ENCODE peak calls at places on chromosomes 7 and 10, in six cellular contexts. Y, P, F, Z, I and D are unnamed samples.

GRCh38 chr10:29646238-29646902 is 11.6 kb upstream of the SVIL start:
- DNase-seq in Y (peak; percentile 87), P (peak; percentile 73), F (no peak), Z (peak; percentile 57), I (peak; percentile 68), D (no peak)

GRCh38 chr7:44706788-44707557 is 41.7 kb upstream of the ZMIZ2 start:
- DNase-seq in Y (no peak), P (no peak), F (no peak), Z (no peak), I (no peak), D (no peak)

GRCh38 chr7:21869785-21870402 is 75.8 kb downstream of the CDCA7L start:
- DNase-seq in Y (no peak), P (peak; percentile 50), F (no peak), Z (no peak), I (peak; percentile 25), D (no peak)

GRCh38 chr10:96910488-96911395 is 78.6 kb downstream of the LCOR start:
- DNase-seq in Y (peak; percentile 8), P (no peak), F (peak; percentile 50), Z (no peak), I (no peak), D (no peak)

GRCh38 chr10:70596110-70596798 is 6.3 kb downstream of the PRF1 start:
- DNase-seq in Y (no peak), P (no peak), F (no peak), Z (no peak), I (no peak), D (no peak)

GRCh38 chr7:26046150-26046549 is 105.8 kb upstream of the NFE2L3 start:
- DNase-seq in Y (no peak), P (no peak), F (no peak), Z (no peak), I (no peak), D (no peak)

GRCh38 chr10:78035933-78036583 is 2.4 kb downstream of the RPS24 start:
- DNase-seq in Y (no peak), P (no peak), F (no peak), Z (no peak), I (no peak), D (no peak)

GRCh38 chr10:108850138-108850854 is 1073.0 kb downstream of the XPNPEP1 start:
- DNase-seq in Y (no peak), P (no peak), F (peak; percentile 45), Z (no peak), I (no peak), D (no peak)

GRCh38 chr7:130063036-130063435 is 7.3 kb upstream of the KLHDC10 start:
- DNase-seq in Y (no peak), P (no peak), F (peak; percentile 68), Z (peak; percentile 59), I (no peak), D (peak; percentile 72)

GRCh38 chr7:575425-576366 is 56.0 kb upstream of the PDGFA start:
- DNase-seq in Y (no peak), P (no peak), F (no peak), Z (no peak), I (no peak), D (no peak)

GRCh38 chr10:119620771-119621384 is 24.1 kb upstream of the TIAL1 start:
- DNase-seq in Y (no peak), P (no peak), F (no peak), Z (no peak), I (no peak), D (no peak)

GRCh38 chr7:96495751-96496216 is 173.9 kb upstream of the SLC25A13 start:
- DNase-seq in Y (no peak), P (no peak), F (no peak), Z (no peak), I (no peak), D (no peak)

GRCh38 chr7:75567948-75568595 is 76.0 kb downstream of the SPDYE5 start:
- DNase-seq in Y (no peak), P (no peak), F (no peak), Z (no peak), I (no peak), D (no peak)

GRCh38 chr7:129923709-129924108 is 29.1 kb downstream of the UBE2H start:
- DNase-seq in Y (peak; percentile 62), P (peak; percentile 94), F (peak; percentile 54), Z (no peak), I (peak; percentile 92), D (no peak)

GRCh38 chr10:109838592-109839244 is 84.6 kb downstream of the XPNPEP1 start:
- DNase-seq in Y (no peak), P (no peak), F (no peak), Z (no peak), I (no peak), D (no peak)

GRCh38 chr7:44438851-44439250 is 51.6 kb downstream of the NUDCD3 start:
- DNase-seq in Y (no peak), P (no peak), F (no peak), Z (no peak), I (no peak), D (no peak)

GRCh38 chr10:110002801-110003523 is 4.8 kb upstream of the ADD3 start:
- DNase-seq in Y (no peak), P (no peak), F (no peak), Z (no peak), I (no peak), D (no peak)

GRCh38 chr7:94529516-94529915 is 19.9 kb downstream of the CASD1 start:
- DNase-seq in Y (peak; percentile 16), P (peak; percentile 90), F (no peak), Z (no peak), I (peak; percentile 86), D (no peak)

GRCh38 chr10:44384601-44385422 is at the start of gene CXCL12:
- DNase-seq in Y (peak; percentile 21), P (peak; percentile 55), F (no peak), Z (no peak), I (no peak), D (no peak)

GRCh38 chr7:48097511-48098231 is 8.6 kb downstream of the UPP1 start:
- DNase-seq in Y (no peak), P (no peak), F (no peak), Z (no peak), I (no peak), D (no peak)

GRCh38 chr7:70285854-70286253 is 687.6 kb downstream of the AUTS2 start:
- DNase-seq in Y (peak; percentile 48), P (no peak), F (no peak), Z (no peak), I (no peak), D (no peak)

GRCh38 chr10:77835669-77836086 is 90.9 kb downstream of the DLG5 start:
- DNase-seq in Y (no peak), P (peak; percentile 35), F (no peak), Z (no peak), I (peak; percentile 8), D (no peak)

GRCh38 chr7:16167531-16167930 is 253.8 kb downstream of the CRPPA start:
- DNase-seq in Y (no peak), P (no peak), F (no peak), Z (no peak), I (no peak), D (no peak)

GRCh38 chr7:27162930-27163775 is 2.2 kb downstream of the HOXA9 start:
- DNase-seq in Y (peak; percentile 35), P (no peak), F (no peak), Z (no peak), I (no peak), D (no peak)

GRCh38 chr10:12638103-12638502 is 288.8 kb downstream of the CAMK1D start:
- DNase-seq in Y (no peak), P (peak; percentile 55), F (peak; percentile 36), Z (no peak), I (peak; percentile 41), D (peak; percentile 90)

GRCh38 chr7:138864667-138865066 is 66.7 kb upstream of the ATP6V0A4 start:
- DNase-seq in Y (peak; percentile 90), P (peak; percentile 85), F (no peak), Z (peak; percentile 61), I (peak; percentile 84), D (no peak)

GRCh38 chr7:29878081-29878688 is 71.9 kb downstream of the WIPF3 start:
- DNase-seq in Y (peak; percentile 33), P (peak; percentile 23), F (peak; percentile 55), Z (peak; percentile 50), I (peak; percentile 12), D (peak; percentile 20)

GRCh38 chr7:72265071-72265470 is 147.1 kb downstream of the CALN1 start:
- DNase-seq in Y (no peak), P (no peak), F (no peak), Z (no peak), I (no peak), D (no peak)

GRCh38 chr10:129057856-129058663 is 409.0 kb upstream of the MGMT start:
- DNase-seq in Y (no peak), P (no peak), F (peak; percentile 97), Z (no peak), I (no peak), D (peak; percentile 93)

GRCh38 chr10:79397051-79397450 is 48.4 kb downstream of the ZCCHC24 start:
- DNase-seq in Y (no peak), P (no peak), F (no peak), Z (no peak), I (no peak), D (no peak)
- TF ChIP-seq EZH2 in Y (no peak), P (no peak), F (no peak), Z (no peak), I (no peak), D (no peak)

GRCh38 chr7:99098824-99099498 is 44.9 kb downstream of the SMURF1 start:
- DNase-seq in Y (peak; percentile 67), P (no peak), F (no peak), Z (peak; percentile 31), I (no peak), D (no peak)
- H3K4me3 ChIP-seq in Y (no peak overlapping the region), P (no peak overlapping the region), F (no peak overlapping the region), Z (no peak overlapping the region), I (no peak overlapping the region), D (no peak overlapping the region)

GRCh38 chr10:52780391-52781155 is 8.0 kb upstream of the MBL2 start:
- DNase-seq in Y (no peak), P (no peak), F (no peak), Z (no peak), I (no peak), D (no peak)
- TF ChIP-seq EZH2 in Y (no peak), P (no peak), F (no peak), Z (no peak), I (no peak), D (no peak)

GRCh38 chr7:131554880-131555516 is 1.4 kb downstream of the PODXL start:
- DNase-seq in Y (no peak), P (no peak), F (no peak), Z (no peak), I (no peak), D (no peak)

GRCh38 chr7:131553906-131554305 is 2.5 kb downstream of the PODXL start:
- DNase-seq in Y (no peak), P (no peak), F (no peak), Z (no peak), I (no peak), D (no peak)

GRCh38 chr7:131548371-131548770 is 8.1 kb downstream of the PODXL start:
- DNase-seq in Y (no peak), P (no peak), F (no peak), Z (no peak), I (no peak), D (no peak)

GRCh38 chr7:131555565-131556054 is 818 bp downstream of the PODXL start:
- DNase-seq in Y (no peak), P (no peak), F (peak; percentile 21), Z (no peak), I (no peak), D (no peak)

DNA sequence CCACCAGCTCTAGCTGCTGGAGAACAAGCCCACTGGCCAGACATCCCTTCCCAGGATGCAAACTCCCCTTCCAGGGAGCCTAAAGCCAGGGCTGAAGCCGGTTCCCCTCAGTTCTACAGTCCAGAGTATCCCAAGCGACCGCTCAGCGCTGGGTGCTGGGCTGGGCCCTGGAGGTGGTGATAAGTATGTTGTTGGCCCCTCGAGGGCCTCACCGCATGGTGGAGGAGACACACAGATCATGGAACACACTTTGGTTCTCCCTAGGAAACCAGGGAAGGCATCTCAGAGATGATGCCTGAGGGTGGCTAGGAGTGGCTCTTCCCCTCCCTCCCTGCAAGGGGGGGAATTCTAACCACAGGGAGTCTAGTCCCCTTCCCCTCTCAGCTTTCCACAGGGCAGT is 4.4 kb downstream of the PODXL start:
- DNase-seq in Y (no peak), P (no peak), F (no peak), Z (no peak), I (no peak), D (no peak)
- H3K4me3 ChIP-seq in Y (no peak overlapping the region), P (no peak overlapping the region), F (no peak overlapping the region), Z (no peak overlapping the region), I (no peak overlapping the region), D (no peak overlapping the region)